ENCODE peak calls at places on chromosomes 7 and 10, in eight cellular contexts. N is heart left ventricle, P is right cardiac atrium, L is transverse colon, Z is H9, M is ovary, C is mammary epithelial cell, U is astrocyte. V is an unnamed sample.

GRCh38 chr7:73779517-73779916 is 9.4 kb upstream of the CLDN3 start:
- DNase-seq in M (no peak), N (no peak), U (no peak), C (no peak), L (no peak), Z (no peak), P (no peak), V (no peak)

GRCh38 chr10:118911361-118911760 is 118.2 kb upstream of the NANOS1 start:
- DNase-seq in P (no peak), U (peak; percentile 57), M (no peak), L (no peak), C (peak; percentile 11), N (no peak), Z (no peak), V (no peak)

GRCh38 chr10:126561499-126562208 is 108.8 kb downstream of the C10orf90 start:
- DNase-seq in N (no peak), C (no peak), U (peak; percentile 21), P (no peak), Z (no peak), L (no peak), M (no peak), V (peak; percentile 45)

GRCh38 chr7:113085781-113086390 is 741 bp downstream of the GPR85 start:
- DNase-seq in C (no peak), Z (no peak), L (no peak), N (no peak), P (no peak), U (peak; percentile 41), M (no peak), V (peak; percentile 1)

GRCh38 chr10:84493951-84494848 is 165.8 kb downstream of the CCSER2 start:
- DNase-seq in M (no peak), C (peak; percentile 75), P (no peak), U (peak; percentile 75), N (no peak), L (no peak), Z (no peak), V (no peak)

GRCh38 chr10:130963052-130963393 is 348.5 kb downstream of the TCERG1L start:
- DNase-seq in Z (no peak), P (no peak), M (no peak), C (no peak), L (no peak), N (no peak), U (no peak), V (no peak)

GRCh38 chr7:130150587-130150986 is 54.6 kb downstream of the TMEM209 start:
- DNase-seq in Z (peak; percentile 51), M (no peak), U (no peak), L (no peak), P (no peak), N (no peak), C (no peak), V (peak; percentile 73)

GRCh38 chr10:7988985-7989384 is 65.5 kb upstream of the GATA3 start:
- DNase-seq in M (no peak), Z (no peak), C (no peak), N (no peak), L (no peak), U (no peak), P (no peak), V (no peak)

GRCh38 chr10:30045961-30046360 is 13.4 kb downstream of the JCAD start:
- DNase-seq in M (no peak), U (no peak), Z (no peak), N (no peak), P (no peak), C (no peak), L (no peak), V (no peak)

GRCh38 chr7:120944826-120945562 is 5.6 kb upstream of the ING3 start:
- DNase-seq in Z (no peak), C (peak; percentile 5), L (no peak), M (no peak), P (no peak), U (no peak), N (no peak), V (no peak)

GRCh38 chr10:17782921-17783665 is 26.1 kb upstream of the MRC1 start:
- DNase-seq in N (no peak), Z (no peak), M (no peak), C (peak; percentile 52), L (no peak), U (peak; percentile 18), P (no peak), V (no peak)

GRCh38 chr10:73892314-73893080 is 18.1 kb upstream of the CAMK2G start:
- DNase-seq in P (no peak), U (peak; percentile 75), N (no peak), M (no peak), Z (no peak), L (no peak), C (no peak), V (no peak)

GRCh38 chr10:43208147-43209063 is 58.5 kb downstream of the RASGEF1A start:
- DNase-seq in L (peak; percentile 4), U (no peak), C (no peak), M (peak; percentile 10), N (peak; percentile 40), Z (peak; percentile 24), P (no peak), V (peak; percentile 38)

GRCh38 chr7:90271753-90272152 is 26.8 kb downstream of the CFAP69 start:
- DNase-seq in M (no peak), N (no peak), Z (no peak), L (no peak), P (no peak), C (peak; percentile 7), U (peak; percentile 79), V (no peak)

GRCh38 chr10:42149722-42150427 is 488.5 kb downstream of the ZNF33B start:
- DNase-seq in L (no peak), U (no peak), Z (no peak), P (peak; percentile 49), M (no peak), C (no peak), N (peak; percentile 42), V (peak; percentile 3)

GRCh38 chr7:23115991-23116390 is 10.4 kb downstream of the KLHL7 start:
- DNase-seq in U (no peak), M (no peak), N (no peak), P (no peak), Z (peak; percentile 59), L (no peak), C (no peak), V (peak; percentile 42)

GRCh38 chr10:85621562-85621961 is 745.0 kb downstream of the GRID1 start:
- DNase-seq in U (no peak), Z (no peak), C (no peak), N (no peak), L (peak; percentile 17), M (no peak), P (no peak), V (no peak)

GRCh38 chr10:86598151-86598550 is 56.2 kb upstream of the OPN4 start:
- DNase-seq in C (no peak), Z (no peak), L (no peak), N (no peak), M (no peak), P (no peak), U (peak; percentile 30), V (no peak)

GRCh38 chr7:143263266-143264195 is at the start of gene GSTK1:
- DNase-seq in M (peak; percentile 81), N (peak; percentile 94), L (peak; percentile 89), Z (peak; percentile 82), P (peak; percentile 95), C (peak; percentile 61), U (peak; percentile 46), V (peak; percentile 87)

GRCh38 chr7:29811597-29811996 is 5.3 kb downstream of the WIPF3 start:
- DNase-seq in U (no peak), N (no peak), Z (no peak), P (no peak), L (no peak), C (no peak), M (no peak), V (no peak)

GRCh38 chr7:29810297-29810696 is 4.0 kb downstream of the WIPF3 start:
- DNase-seq in P (no peak), U (no peak), M (no peak), N (no peak), Z (no peak), L (no peak), C (no peak), V (no peak)

GRCh38 chr7:29810813-29811482 is 4.6 kb downstream of the WIPF3 start:
- DNase-seq in P (no peak), M (no peak), L (no peak), Z (no peak), N (no peak), U (no peak), C (no peak), V (no peak)

GRCh38 chr7:29808075-29808786 is 1.9 kb downstream of the WIPF3 start:
- DNase-seq in L (no peak), C (no peak), M (no peak), P (no peak), N (no peak), U (peak; percentile 12), Z (no peak), V (no peak)

GRCh38 chr7:29809533-29810155 is 3.3 kb downstream of the WIPF3 start:
- DNase-seq in M (no peak), Z (no peak), N (no peak), P (no peak), C (no peak), L (no peak), U (no peak), V (no peak)
- H3K27me3 ChIP-seq in M (no peaks in the 10 kb centered on the region), Z (peaks cover 4% of the 10 kb centered on the region), N (no peaks in the 10 kb centered on the region), P (no peaks in the 10 kb centered on the region), C (peaks cover 40% of the 10 kb centered on the region), L (peaks cover 60% of the 10 kb centered on the region), U (peaks cover 63% of the 10 kb centered on the region), V (peaks cover 24% of the 10 kb centered on the region)

DNA sequence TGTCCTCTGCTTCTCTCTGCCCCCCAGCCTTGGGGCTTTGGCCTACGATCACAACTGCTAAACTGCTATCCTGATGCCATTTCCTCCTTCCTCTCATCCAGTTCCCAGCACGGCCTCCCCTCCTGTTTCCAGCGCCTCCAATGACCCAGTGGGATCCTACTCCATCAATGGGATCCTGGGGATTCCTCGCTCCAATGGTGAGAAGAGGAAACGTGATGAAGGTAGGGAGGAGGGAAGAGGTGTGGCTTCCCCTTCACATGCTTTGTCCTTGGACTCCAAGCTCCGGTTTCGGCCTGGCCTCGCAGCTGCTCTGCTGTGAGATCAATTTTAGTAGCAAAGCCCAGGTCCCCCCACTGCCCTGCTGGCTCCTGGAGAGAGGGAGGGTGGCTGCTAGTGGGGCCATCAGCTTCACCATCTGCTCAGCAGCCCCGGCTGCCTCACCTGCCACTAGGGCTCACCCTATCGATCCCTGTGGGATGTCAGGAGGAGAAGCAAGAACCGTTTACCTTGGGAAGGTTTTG is 35.8 kb downstream of the PAX2 start:
- DNase-seq in Z (no peak), P (no peak), U (no peak), C (no peak), L (no peak), N (no peak), M (no peak), V (peak; percentile 56)
- H3K27me3 ChIP-seq in Z (no peaks in the 10 kb centered on the region), P (no peaks in the 10 kb centered on the region), U (peaks cover 42% of the 10 kb centered on the region), C (no peaks in the 10 kb centered on the region), L (peaks cover 55% of the 10 kb centered on the region), N (peaks cover 3% of the 10 kb centered on the region), M (no peaks in the 10 kb centered on the region), V (peaks cover 11% of the 10 kb centered on the region)

GRCh38 chr7:28993371-28993770 is 35.2 kb upstream of the TRIL start:
- DNase-seq in P (no peak), M (no peak), L (no peak), Z (no peak), C (no peak), U (no peak), N (no peak), V (no peak)
- H3K27me3 ChIP-seq in P (no peaks in the 10 kb centered on the region), M (no peaks in the 10 kb centered on the region), L (no peaks in the 10 kb centered on the region), Z (no peaks in the 10 kb centered on the region), C (no peaks in the 10 kb centered on the region), U (no peaks in the 10 kb centered on the region), N (no peaks in the 10 kb centered on the region), V (no peaks in the 10 kb centered on the region)

DNA sequence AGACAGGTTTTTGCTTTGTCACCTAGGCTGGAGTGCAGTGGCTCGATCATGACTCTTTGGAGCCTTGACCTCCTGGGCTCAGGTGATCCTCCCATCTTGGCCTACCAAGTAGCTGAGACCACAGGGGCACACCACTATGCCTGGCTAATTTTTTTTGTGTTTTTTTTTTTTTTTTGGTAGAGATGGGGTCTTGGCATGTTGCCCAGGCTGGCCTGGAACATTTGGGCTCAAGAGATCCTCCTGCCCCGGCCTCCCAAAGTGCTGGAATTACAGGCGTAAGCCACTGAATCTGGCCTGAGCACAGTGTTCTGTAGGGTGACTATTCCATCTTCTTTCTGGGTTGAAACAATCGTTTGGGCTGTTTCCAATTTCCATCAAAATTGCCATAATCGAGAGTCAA is 1.5 kb upstream of the MUC3A start:
- DNase-seq in P (no peak), C (no peak), M (no peak), L (no peak), U (no peak), Z (no peak), N (no peak), V (no peak)
- H3K27me3 ChIP-seq in P (no peaks in the 10 kb centered on the region), C (no peaks in the 10 kb centered on the region), M (no peaks in the 10 kb centered on the region), L (peaks cover 15% of the 10 kb centered on the region), U (peaks cover 16% of the 10 kb centered on the region), Z (no peaks in the 10 kb centered on the region), N (no peaks in the 10 kb centered on the region), V (no peaks in the 10 kb centered on the region)

V was measured in H7.